ENCODE peak calls at places on chromosomes 6 and 20, in five cellular contexts. L, A, P, H and E are unnamed samples.
A peak's percentile ranks its signal among the peaks of the same experiment; 100 is the strongest.

GRCh38 chr6:28769626-28770402 is 154.0 kb downstream of the TRIM27 start:
- DNase-seq in L (no peak), A (peak; percentile 35), H (no peak), P (no peak), E (no peak)

GRCh38 chr20:40686434-40686882 is 2.6 kb downstream of the MAFB start:
- DNase-seq in P (no peak), H (no peak), L (no peak), A (no peak), E (no peak)

GRCh38 chr20:10877345-10877744 is 203.5 kb upstream of the JAG1 start:
- DNase-seq in L (peak; percentile 67), H (no peak), P (no peak), A (no peak), E (no peak)

GRCh38 chr6:137852346-137852745 is 14.7 kb upstream of the TNFAIP3 start:
- DNase-seq in L (no peak), H (no peak), A (no peak), P (no peak), E (no peak)

GRCh38 chr6:89413006-89413400 is 930 bp upstream of the RRAGD start:
- DNase-seq in A (no peak), L (no peak), P (no peak), H (peak; percentile 36), E (no peak)

GRCh38 chr6:125986295-125986955 is at the start of gene TRMT11:
- DNase-seq in L (peak; percentile 82), A (peak; percentile 66), P (peak; percentile 96), H (peak; percentile 88), E (peak; percentile 59)

GRCh38 chr6:3458706-3459421 is 2.0 kb upstream of the SLC22A23 start:
- DNase-seq in H (no peak), P (no peak), A (no peak), L (no peak), E (no peak)

GRCh38 chr6:11366934-11367637 is 134.6 kb upstream of the NEDD9 start:
- DNase-seq in L (no peak), A (no peak), H (no peak), P (no peak), E (no peak)

GRCh38 chr6:156009656-156010055 is 554.0 kb upstream of the NOX3 start:
- DNase-seq in H (no peak), A (no peak), L (no peak), P (no peak), E (no peak)

GRCh38 chr6:139240161-139241010 is 51.4 kb downstream of the TXLNB start:
- DNase-seq in H (no peak), L (no peak), P (no peak), A (no peak), E (peak; percentile 15)